ENCODE peak calls at places on chromosome 22, in four cellular contexts. P, G, N and V are unnamed samples. For H3K9me3, the result is how much of the 10 kb centered on the place peaks cover.

GRCh38 chr22:50530857-50531545 is 1.2 kb upstream of the TYMP start:
- DNase-seq in P (no peak), G (no peak), N (no peak), V (peak)

GRCh38 chr22:20135265-20135664 is 3.7 kb downstream of the ZDHHC8 start:
- DNase-seq in P (no peak), G (no peak), N (no peak), V (no peak)

GRCh38 chr22:20578707-20579106 is 71.3 kb downstream of the MED15 start:
- DNase-seq in P (no peak), G (no peak), N (no peak), V (no peak)

GRCh38 chr22:20108757-20109230 is 7.1 kb upstream of the RANBP1 start:
- DNase-seq in P (no peak), G (no peak), N (no peak), V (no peak)

GRCh38 chr22:49825944-49826602 is 1.6 kb downstream of the BRD1 start:
- DNase-seq in P (no peak), G (no peak), N (no peak), V (no peak)

GRCh38 chr22:36329217-36330078 is 58.3 kb downstream of the MYH9 start:
- DNase-seq in P (peak), G (peak), N (no peak), V (peak)

GRCh38 chr22:38249803-38250641 is 22.8 kb downstream of the TMEM184B start:
- DNase-seq in P (no peak), G (no peak), N (no peak), V (no peak)

GRCh38 chr22:49307071-49307830 is 520.4 kb downstream of the BRD1 start:
- DNase-seq in P (no peak), G (no peak), N (no peak), V (no peak)

GRCh38 chr22:36192601-36193000 is 9.0 kb downstream of the APOL4 start:
- DNase-seq in P (no peak), G (no peak), N (no peak), V (no peak)

GRCh38 chr22:48305726-48306235 is 1521.9 kb downstream of the BRD1 start:
- DNase-seq in P (no peak), G (no peak), N (no peak), V (no peak)

GRCh38 chr22:48306785-48307570 is 1520.7 kb downstream of the BRD1 start:
- DNase-seq in P (no peak), G (no peak), N (no peak), V (no peak)

GRCh38 chr22:48307941-48308340 is 1519.7 kb downstream of the BRD1 start:
- DNase-seq in P (no peak), G (no peak), N (no peak), V (no peak)

GRCh38 chr22:48309115-48309705 is 1518.5 kb downstream of the BRD1 start:
- DNase-seq in P (no peak), G (no peak), N (no peak), V (no peak)

DNA sequence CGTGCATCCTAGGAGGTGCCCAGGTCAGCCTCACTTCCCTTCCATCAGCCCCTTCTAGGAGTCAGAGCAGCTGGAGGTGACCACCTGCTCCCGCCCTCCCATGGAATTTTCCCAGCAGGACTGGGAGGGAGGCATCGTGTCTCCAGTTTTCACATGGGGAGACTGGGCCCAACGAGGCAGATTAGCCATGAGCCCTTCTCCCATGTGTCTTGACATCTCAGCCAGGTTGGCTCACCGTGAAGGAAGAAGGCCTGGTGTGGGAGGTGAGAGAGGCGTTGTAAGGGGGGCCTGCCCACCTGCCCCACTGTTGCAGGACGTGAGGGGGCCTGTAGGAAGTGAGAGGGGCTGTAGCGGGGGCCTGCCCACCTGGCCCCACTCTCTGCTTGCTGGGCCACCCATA is 1521.4 kb downstream of the BRD1 start:
- DNase-seq in P (no peak), G (no peak), N (no peak), V (no peak)
- TF ChIP-seq EGR1 in P (no peak), G (no peak), N (no peak), V (no peak)

GRCh38 chr22:47369020-47369419 is 606.6 kb downstream of the TBC1D22A start:
- DNase-seq in P (no peak), G (no peak), N (no peak), V (no peak)
- H3K9me3 ChIP-seq in P (half or more), G (under half), N (under half), V (under half)

DNA sequence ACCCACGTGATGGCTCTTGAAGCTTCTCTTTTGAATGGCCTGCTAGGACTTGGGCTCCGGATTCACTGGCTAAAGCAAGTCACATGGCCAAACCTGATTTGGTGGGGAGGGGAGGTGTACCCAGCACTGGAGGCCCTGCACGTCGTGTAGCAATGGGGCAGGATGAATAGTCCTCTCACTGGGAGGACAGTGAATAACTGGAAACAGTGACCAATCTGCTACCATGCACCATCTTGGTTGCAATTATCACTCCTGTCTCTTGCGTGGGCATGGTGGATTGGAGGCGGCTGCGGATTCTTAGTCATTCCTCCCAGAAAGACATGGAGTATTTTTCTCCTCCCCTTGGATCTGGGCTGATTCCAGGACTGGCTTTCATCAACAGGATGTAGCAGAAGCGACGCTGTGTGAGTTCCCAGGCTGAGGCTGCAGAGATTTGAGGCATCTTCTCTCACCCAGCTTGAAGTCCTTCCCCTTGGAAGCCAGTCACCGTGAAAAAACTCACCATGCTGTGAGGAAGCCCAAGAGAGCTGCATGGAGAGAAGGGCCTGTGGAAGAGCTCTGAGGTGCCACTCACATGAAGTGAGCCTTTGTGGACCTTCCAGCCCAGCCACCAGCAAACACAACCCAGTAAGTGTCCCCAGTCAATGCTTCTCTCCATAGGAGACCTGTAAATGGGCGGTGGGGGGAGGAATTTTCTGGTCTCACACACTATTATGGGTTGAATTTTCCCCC is 70.4 kb downstream of the IGLL1 start:
- DNase-seq in P (no peak), G (no peak), N (no peak), V (no peak)
- TF ChIP-seq ZNF274 in P (no peak), G (no peak), N (no peak), V (no peak)

DNA sequence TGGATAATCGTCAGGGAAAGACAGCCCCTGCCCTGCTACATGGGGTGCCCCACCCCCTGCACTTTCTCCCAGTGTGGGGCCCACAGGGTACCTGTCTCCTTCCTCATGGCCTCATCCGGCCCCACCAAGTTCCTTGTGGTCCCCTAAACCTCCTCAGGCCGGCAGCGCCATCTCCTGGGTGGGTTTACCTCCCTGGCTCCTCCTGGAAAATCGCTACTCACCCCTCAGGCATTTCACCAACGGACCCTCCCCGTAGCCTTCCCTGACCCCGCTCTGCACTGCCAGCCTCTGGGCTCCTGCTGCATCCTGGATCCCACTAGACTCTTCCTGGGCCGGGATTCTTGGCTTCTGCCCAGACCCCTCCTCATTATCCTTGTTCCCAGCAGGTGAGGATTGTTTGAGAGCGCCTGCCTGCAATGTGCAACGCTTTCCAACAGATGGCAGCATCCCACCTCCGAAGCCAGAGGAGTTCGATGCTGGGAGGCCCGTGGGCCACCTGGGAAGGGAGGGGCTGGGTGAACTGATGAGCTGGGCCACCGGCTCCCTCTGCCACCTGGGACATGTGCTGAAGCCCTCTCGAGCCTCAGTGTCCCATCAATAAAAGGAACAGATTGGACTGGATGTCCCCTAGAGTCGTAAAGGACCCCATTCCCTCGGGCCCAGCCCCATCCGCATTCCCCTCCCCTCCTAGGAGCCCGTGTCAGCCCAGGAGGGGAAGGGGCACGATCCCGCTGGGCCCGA is 44.2 kb upstream of the TTLL12 start:
- DNase-seq in P (peak), G (peak), N (no peak), V (peak)
- TF ChIP-seq EGR1 in P (no peak), G (no peak), N (no peak), V (no peak)

GRCh38 chr22:33400891-33401290 is 342.7 kb upstream of the SYN3 start:
- DNase-seq in P (no peak), G (no peak), N (no peak), V (no peak)
- H3K9me3 ChIP-seq in P (under half), G (under half), N (under half), V (under half)